ENCODE peak calls at places on chromosomes 12 and 14, in seven cellular contexts. U is neural progenitor cell, P is SK-N-SH, M is endothelial cell of umbilical vein, K is mesendoderm, X is MM.1S, C is IMR-90. V is an unnamed sample. For H3K4me1, the result is how much of the 10 kb centered on the place peaks cover.

GRCh38 chr12:113392988-113393579 is 10.6 kb downstream of the SDS start:
- DNase-seq in U (peak), P (peak), M (no peak), K (peak), X (no peak), C (no peak), V (no peak)

GRCh38 chr12:114391088-114391487 is 14.9 kb downstream of the TBX5 start:
- DNase-seq in U (no peak), P (no peak), M (no peak), K (no peak), X (no peak), C (peak), V (no peak)

GRCh38 chr12:52380271-52380694 is 5.2 kb downstream of the KRT84 start:
- DNase-seq in U (peak), P (peak), M (peak), K (peak), X (no peak), C (no peak), V (peak)

GRCh38 chr14:44529026-44529425 is 21.9 kb upstream of the FSCB start:
- DNase-seq in U (no peak), P (no peak), M (no peak), K (no peak), X (no peak), C (no peak), V (peak)

GRCh38 chr14:68178282-68178681 is 358.7 kb downstream of the RAD51B start:
- DNase-seq in U (no peak), P (no peak), M (no peak), K (peak), X (no peak), C (no peak), V (peak)

GRCh38 chr14:37054869-37055268 is 117.5 kb downstream of the SLC25A21 start:
- DNase-seq in U (no peak), P (no peak), M (no peak), K (no peak), X (no peak), C (no peak), V (no peak)

GRCh38 chr12:21828779-21829178 is 54.3 kb upstream of the KCNJ8 start:
- DNase-seq in U (no peak), P (no peak), M (no peak), K (no peak), X (no peak), C (peak), V (no peak)

GRCh38 chr14:99660794-99661193 is 15.9 kb downstream of the HHIPL1 start:
- DNase-seq in U (no peak), P (no peak), M (no peak), K (peak), X (no peak), C (no peak), V (no peak)

GRCh38 chr14:85764809-85765208 is 234.9 kb downstream of the FLRT2 start:
- DNase-seq in U (no peak), P (no peak), M (no peak), K (no peak), X (no peak), C (no peak), V (peak)

GRCh38 chr12:104568881-104569280 is 112.1 kb downstream of the CHST11 start:
- DNase-seq in U (no peak), P (no peak), M (no peak), K (no peak), X (no peak), C (no peak), V (no peak)

GRCh38 chr12:21073822-21074460 is 57.1 kb upstream of the SLCO1B1 start:
- DNase-seq in U (peak), P (no peak), M (no peak), K (peak), X (no peak), C (no peak), V (peak)

GRCh38 chr14:101216725-101217463 is 313.4 kb upstream of the RTL1 start:
- DNase-seq in U (no peak), P (no peak), M (no peak), K (no peak), X (no peak), C (no peak), V (no peak)

GRCh38 chr14:66514206-66514605 is 6.3 kb downstream of the GPHN start:
- DNase-seq in U (no peak), P (no peak), M (no peak), K (no peak), X (no peak), C (no peak), V (no peak)

GRCh38 chr12:26833692-26834168 is 736 bp upstream of the ITPR2 start:
- DNase-seq in U (peak), P (peak), M (peak), K (peak), X (peak), C (peak), V (peak)

GRCh38 chr14:54777395-54777794 is 125.2 kb downstream of the GCH1 start:
- DNase-seq in U (no peak), P (no peak), M (no peak), K (no peak), X (no peak), C (no peak), V (no peak)

GRCh38 chr12:65881965-65882413 is 57.7 kb downstream of the HMGA2 start:
- DNase-seq in U (peak), P (no peak), M (peak), K (no peak), X (no peak), C (peak), V (no peak)

GRCh38 chr12:47032644-47033043 is 46.8 kb upstream of the PCED1B start:
- DNase-seq in U (peak), P (peak), M (peak), K (peak), X (peak), C (peak), V (peak)

GRCh38 chr14:77485256-77485655 is 13.4 kb downstream of the ISM2 start:
- DNase-seq in U (no peak), P (peak), M (no peak), K (no peak), X (no peak), C (no peak), V (peak)

GRCh38 chr12:3319723-3320492 is 171.1 kb upstream of the PRMT8 start:
- DNase-seq in U (no peak), P (no peak), M (no peak), K (no peak), X (no peak), C (no peak), V (no peak)

GRCh38 chr14:74723134-74723533 is 10.2 kb downstream of the FCF1 start:
- DNase-seq in U (no peak), P (no peak), M (no peak), K (no peak), X (no peak), C (no peak), V (no peak)

GRCh38 chr14:101972126-101972785 is 7.9 kb downstream of the DYNC1H1 start:
- DNase-seq in U (no peak), P (peak), M (peak), K (peak), X (no peak), C (peak), V (peak)

GRCh38 chr14:58104808-58105207 is 47.2 kb downstream of the ARMH4 start:
- DNase-seq in U (no peak), P (no peak), M (peak), K (no peak), X (no peak), C (peak), V (peak)

GRCh38 chr12:62525306-62525705 is 58.7 kb downstream of the MON2 start:
- DNase-seq in U (no peak), P (no peak), M (no peak), K (no peak), X (peak), C (no peak), V (no peak)

GRCh38 chr12:128069359-128069997 is 197.5 kb upstream of the TMEM132C start:
- DNase-seq in U (peak), P (peak), M (peak), K (peak), X (peak), C (peak), V (peak)

GRCh38 chr12:76719642-76720041 is 44.3 kb upstream of the ZDHHC17 start:
- DNase-seq in U (no peak), P (no peak), M (no peak), K (no peak), X (no peak), C (no peak), V (no peak)

GRCh38 chr14:104436741-104437701 is 142.5 kb upstream of the C14orf180 start:
- DNase-seq in U (no peak), P (peak), M (no peak), K (no peak), X (no peak), C (no peak), V (no peak)

GRCh38 chr14:94009767-94010166 is 12.7 kb downstream of the CCDC197 start:
- DNase-seq in U (no peak), P (no peak), M (no peak), K (no peak), X (peak), C (peak), V (peak)

GRCh38 chr12:74339211-74339610 is 198.4 kb upstream of the ATXN7L3B start:
- DNase-seq in U (no peak), P (no peak), M (no peak), K (no peak), X (no peak), C (no peak), V (no peak)

GRCh38 chr12:79055926-79056674 is 191.5 kb downstream of the SYT1 start:
- DNase-seq in U (no peak), P (no peak), M (peak), K (no peak), X (no peak), C (peak), V (peak)

GRCh38 chr12:105507311-105508035 is 177.0 kb downstream of the C12orf75 start:
- DNase-seq in U (no peak), P (no peak), M (peak), K (no peak), X (no peak), C (no peak), V (no peak)

GRCh38 chr12:130435826-130436225 is 98.1 kb downstream of the PIWIL1 start:
- DNase-seq in U (no peak), P (no peak), M (no peak), K (no peak), X (no peak), C (no peak), V (no peak)

GRCh38 chr14:100589071-100589759 is 2.0 kb upstream of the BEGAIN start:
- DNase-seq in U (peak), P (peak), M (no peak), K (no peak), X (no peak), C (no peak), V (no peak)

GRCh38 chr12:124898200-124898950 is 16.1 kb downstream of the UBC start:
- DNase-seq in U (peak), P (peak), M (peak), K (peak), X (peak), C (no peak), V (peak)

GRCh38 chr12:2110841-2111566 is 58.2 kb downstream of the CACNA1C start:
- DNase-seq in U (no peak), P (no peak), M (no peak), K (no peak), X (no peak), C (no peak), V (no peak)

GRCh38 chr14:95222151-95222631 is 64.9 kb upstream of the DICER1 start:
- DNase-seq in U (no peak), P (no peak), M (no peak), K (peak), X (no peak), C (peak), V (peak)

GRCh38 chr12:96208346-96208745 is 14.2 kb downstream of the ELK3 start:
- DNase-seq in U (no peak), P (no peak), M (peak), K (no peak), X (no peak), C (peak), V (peak)

GRCh38 chr12:124866195-124866882 is 2.7 kb upstream of the SCARB1 start:
- DNase-seq in U (no peak), P (no peak), M (no peak), K (no peak), X (no peak), C (no peak), V (no peak)

GRCh38 chr12:63103489-63104131 is 47.4 kb downstream of the AVPR1A start:
- DNase-seq in U (peak), P (peak), M (peak), K (peak), X (peak), C (peak), V (peak)

GRCh38 chr14:103711516-103712431 is 3.5 kb downstream of the XRCC3 start:
- DNase-seq in U (no peak), P (no peak), M (peak), K (no peak), X (no peak), C (no peak), V (peak)

GRCh38 chr14:71231521-71232393 is 324.5 kb downstream of the PCNX1 start:
- DNase-seq in U (no peak), P (peak), M (no peak), K (peak), X (no peak), C (no peak), V (no peak)

GRCh38 chr12:6374028-6374780 is 1.2 kb downstream of the SCNN1A start:
- DNase-seq in U (no peak), P (no peak), M (no peak), K (peak), X (no peak), C (no peak), V (no peak)

GRCh38 chr12:6370994-6371754 is 4.2 kb downstream of the SCNN1A start:
- DNase-seq in U (peak), P (no peak), M (peak), K (peak), X (no peak), C (peak), V (peak)

GRCh38 chr12:6370576-6370935 is 4.8 kb downstream of the SCNN1A start:
- DNase-seq in U (no peak), P (no peak), M (no peak), K (no peak), X (no peak), C (no peak), V (no peak)

GRCh38 chr12:6373022-6373787 is 2.2 kb downstream of the SCNN1A start:
- DNase-seq in U (no peak), P (no peak), M (no peak), K (no peak), X (no peak), C (no peak), V (no peak)

GRCh38 chr12:6372403-6373003 is 2.9 kb downstream of the SCNN1A start:
- DNase-seq in U (peak), P (no peak), M (peak), K (peak), X (peak), C (peak), V (peak)
- H3K4me1 ChIP-seq in U (half or more), P (under half), M (under half), K (under half), X (under half), C (under half), V (half or more)

GRCh38 chr12:6367065-6367968 is 8.0 kb downstream of the SCNN1A start:
- DNase-seq in U (no peak), P (peak), M (peak), K (no peak), X (peak), C (peak), V (peak)

GRCh38 chr12:6364037-6364360 is 11.4 kb downstream of the SCNN1A start:
- DNase-seq in U (no peak), P (no peak), M (no peak), K (no peak), X (peak), C (no peak), V (peak)

GRCh38 chr12:6368906-6369525 is 6.3 kb downstream of the SCNN1A start:
- DNase-seq in U (no peak), P (no peak), M (no peak), K (no peak), X (no peak), C (no peak), V (no peak)

GRCh38 chr12:6369916-6370575 is 5.3 kb downstream of the SCNN1A start:
- DNase-seq in U (no peak), P (no peak), M (no peak), K (no peak), X (no peak), C (no peak), V (no peak)

GRCh38 chr12:6367969-6368892 is 7.1 kb downstream of the SCNN1A start:
- DNase-seq in U (no peak), P (no peak), M (no peak), K (no peak), X (peak), C (no peak), V (peak)
- H3K9ac ChIP-seq in U (no peak), P (no peak), M (no peak), K (no peak), X (no peak), C (no peak), V (no peak)

DNA sequence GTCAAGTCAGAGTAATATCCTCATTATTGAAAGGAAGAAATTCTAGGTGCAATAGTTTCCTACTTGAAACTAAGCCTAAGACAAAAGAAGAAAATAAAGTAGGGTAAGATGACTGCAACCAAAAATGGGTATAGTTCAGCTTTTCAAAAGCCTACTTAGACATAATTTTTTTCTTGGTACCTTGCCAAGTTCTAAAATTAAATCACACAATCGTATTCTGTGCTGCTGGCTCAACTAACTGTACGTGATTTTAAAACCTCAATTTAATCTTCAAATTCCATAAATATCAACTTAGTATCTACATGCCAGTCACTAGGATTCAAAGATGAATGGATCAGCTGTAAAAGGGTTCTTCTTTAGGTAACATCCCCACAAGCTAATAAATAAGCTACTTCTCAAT is 56.9 kb downstream of the SCAF11 start:
- DNase-seq in U (no peak), P (no peak), M (no peak), K (no peak), X (no peak), C (no peak), V (no peak)
- H3K4me2 ChIP-seq in U (no peak), P (no peak), M (no peak), K (no peak), X (no peak), C (no peak), V (no peak)

GRCh38 chr12:6318440-6318879 is 8.0 kb downstream of the PLEKHG6 start:
- DNase-seq in U (no peak), P (no peak), M (no peak), K (no peak), X (no peak), C (no peak), V (no peak)
- H3K4me1 ChIP-seq in U (under half), P (under half), M (under half), K (under half), X (under half), C (under half), V (under half)

GRCh38 chr12:64826234-64826633 is 1.8 kb downstream of the TBC1D30 start:
- DNase-seq in U (peak), P (peak), M (peak), K (peak), X (no peak), C (peak), V (no peak)
- H3K9ac ChIP-seq in U (no peak), P (no peak), M (no peak), K (no peak), X (no peak), C (no peak), V (no peak)

DNA sequence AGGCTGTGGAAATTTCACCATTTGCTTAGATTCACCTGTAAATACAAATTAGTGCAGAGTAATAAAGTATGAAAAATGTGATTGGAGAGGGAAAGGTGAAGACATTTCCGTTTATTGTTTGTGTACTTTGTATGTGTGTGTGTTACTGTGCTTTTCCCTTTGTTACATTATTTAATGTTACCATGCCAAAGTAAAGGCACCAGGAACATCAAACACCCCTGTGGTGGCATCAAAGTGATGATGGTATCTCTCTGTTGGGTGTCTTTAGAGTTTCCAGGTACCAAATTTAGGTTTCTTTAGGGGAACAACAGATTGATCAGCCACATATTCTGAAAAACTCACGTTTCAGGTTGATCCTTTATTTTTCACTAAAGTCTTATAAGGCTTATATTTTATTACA is 189.0 kb upstream of the FBXO33 start:
- DNase-seq in U (no peak), P (no peak), M (no peak), K (no peak), X (no peak), C (no peak), V (no peak)
- H3K4me2 ChIP-seq in U (no peak), P (no peak), M (no peak), K (no peak), X (no peak), C (no peak), V (no peak)

DNA sequence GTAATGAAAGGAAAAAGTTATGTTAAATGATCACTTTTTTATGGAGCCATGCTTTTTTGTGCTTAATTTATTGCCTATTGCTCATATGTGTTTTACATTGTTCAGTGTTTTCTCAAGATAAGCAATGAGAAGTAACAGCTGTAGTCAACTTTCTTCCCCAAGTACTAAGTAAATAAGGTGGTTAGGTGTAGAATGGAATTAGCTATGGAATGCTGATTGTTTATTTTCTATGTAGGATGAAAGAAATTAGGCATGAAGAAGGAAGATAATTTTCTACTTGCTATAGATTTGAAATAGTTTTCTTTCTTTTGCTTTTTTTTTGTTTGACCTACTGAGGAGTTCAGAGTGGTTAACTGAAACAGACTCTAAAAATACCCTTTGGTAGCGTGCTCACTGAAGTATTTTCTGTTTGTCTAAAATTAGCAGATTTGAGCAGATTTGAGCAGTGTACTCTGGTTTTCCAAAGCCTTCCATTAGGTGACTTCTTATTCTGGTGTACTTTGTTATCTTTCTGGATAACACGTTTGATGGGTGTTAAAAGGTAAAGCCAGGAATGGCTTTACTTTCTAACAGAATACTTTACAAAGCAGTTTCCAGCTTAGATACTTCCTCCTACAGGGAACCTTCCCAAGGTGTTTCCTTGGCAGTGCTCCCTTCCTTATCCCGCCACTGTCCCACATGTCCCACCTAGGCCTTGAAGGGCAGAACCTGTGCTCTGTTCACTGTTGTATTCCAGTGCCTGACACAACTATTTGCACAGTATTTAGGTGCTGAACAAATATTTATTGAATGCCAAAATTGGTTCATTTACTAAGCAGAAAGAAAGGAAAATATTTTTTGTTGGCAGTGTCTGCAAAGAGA is 56.0 kb downstream of the RASSF3 start:
- DNase-seq in U (no peak), P (no peak), M (peak), K (no peak), X (peak), C (peak), V (peak)
- H3K4me1 ChIP-seq in U (under half), P (under half), M (under half), K (under half), X (half or more), C (under half), V (under half)